ENCODE peak calls at places on chromosomes 11 and 22, in six cellular contexts. One of them, this sample, is unnamed. For H3K9me3 and H3K36me3, the result is how much of the 10 kb centered on the place peaks cover.

GRCh38 chr22:33510429-33510904 is 409.8 kb downstream of the LARGE1 start:
- DNase-seq in PC-3: no peak
- DNase-seq in endodermal cell: no peak
- DNase-seq in CD4-positive, CD25-positive, alpha-beta regulatory T cell: no peak
- DNase-seq in Peyer's patch: no peak
- DNase-seq in BE2C: no peak
- DNase-seq in this sample: no peak

GRCh38 chr11:80473562-80473961 is 1032.7 kb upstream of the TENM4 start:
- DNase-seq in endodermal cell: peak
- DNase-seq in CD4-positive, CD25-positive, alpha-beta regulatory T cell: no peak
- DNase-seq in BE2C: no peak
- DNase-seq in PC-3: no peak
- DNase-seq in Peyer's patch: no peak
- DNase-seq in this sample: no peak

GRCh38 chr22:35154937-35155387 is 89.0 kb downstream of the ISX start:
- DNase-seq in PC-3: peak
- DNase-seq in CD4-positive, CD25-positive, alpha-beta regulatory T cell: no peak
- DNase-seq in Peyer's patch: peak
- DNase-seq in BE2C: peak
- DNase-seq in endodermal cell: peak
- DNase-seq in this sample: peak

GRCh38 chr22:23828800-23829680 is 9.8 kb downstream of the DERL3 start:
- DNase-seq in Peyer's patch: no peak
- DNase-seq in CD4-positive, CD25-positive, alpha-beta regulatory T cell: no peak
- DNase-seq in PC-3: no peak
- DNase-seq in BE2C: no peak
- DNase-seq in endodermal cell: no peak
- DNase-seq in this sample: no peak

GRCh38 chr11:39673994-39674393 is 1785.5 kb downstream of the LRRC4C start:
- DNase-seq in endodermal cell: no peak
- DNase-seq in CD4-positive, CD25-positive, alpha-beta regulatory T cell: no peak
- DNase-seq in BE2C: no peak
- DNase-seq in Peyer's patch: no peak
- DNase-seq in PC-3: no peak
- DNase-seq in this sample: no peak

GRCh38 chr11:92886243-92886905 is 83.1 kb upstream of the MTNR1B start:
- DNase-seq in CD4-positive, CD25-positive, alpha-beta regulatory T cell: no peak
- DNase-seq in BE2C: peak
- DNase-seq in PC-3: peak
- DNase-seq in Peyer's patch: no peak
- DNase-seq in endodermal cell: peak
- DNase-seq in this sample: peak

GRCh38 chr11:86592659-86593451 is 79.6 kb downstream of the ME3 start:
- DNase-seq in CD4-positive, CD25-positive, alpha-beta regulatory T cell: peak
- DNase-seq in endodermal cell: peak
- DNase-seq in Peyer's patch: peak
- DNase-seq in PC-3: peak
- DNase-seq in BE2C: peak
- DNase-seq in this sample: peak

GRCh38 chr22:45296628-45297297 is 12.0 kb downstream of the UPK3A start:
- DNase-seq in PC-3: no peak
- DNase-seq in Peyer's patch: no peak
- DNase-seq in CD4-positive, CD25-positive, alpha-beta regulatory T cell: no peak
- DNase-seq in BE2C: no peak
- DNase-seq in endodermal cell: no peak
- DNase-seq in this sample: no peak

GRCh38 chr22:40041738-40042137 is 47.0 kb downstream of the FAM83F start:
- DNase-seq in CD4-positive, CD25-positive, alpha-beta regulatory T cell: no peak
- DNase-seq in BE2C: no peak
- DNase-seq in Peyer's patch: no peak
- DNase-seq in endodermal cell: no peak
- DNase-seq in PC-3: no peak
- DNase-seq in this sample: no peak

GRCh38 chr22:27443315-27443714 is 358.2 kb downstream of the MN1 start:
- DNase-seq in PC-3: no peak
- DNase-seq in Peyer's patch: no peak
- DNase-seq in BE2C: no peak
- DNase-seq in endodermal cell: peak
- DNase-seq in CD4-positive, CD25-positive, alpha-beta regulatory T cell: no peak
- DNase-seq in this sample: no peak

GRCh38 chr11:106706355-106706754 is 311.9 kb downstream of the GUCY1A2 start:
- DNase-seq in BE2C: no peak
- DNase-seq in CD4-positive, CD25-positive, alpha-beta regulatory T cell: no peak
- DNase-seq in PC-3: peak
- DNase-seq in Peyer's patch: no peak
- DNase-seq in endodermal cell: no peak
- DNase-seq in this sample: peak

GRCh38 chr11:118908264-118908663 is 17.5 kb downstream of the BCL9L start:
- DNase-seq in endodermal cell: no peak
- DNase-seq in CD4-positive, CD25-positive, alpha-beta regulatory T cell: no peak
- DNase-seq in Peyer's patch: no peak
- DNase-seq in BE2C: no peak
- DNase-seq in PC-3: no peak
- DNase-seq in this sample: no peak

GRCh38 chr22:49678137-49678841 is 149.4 kb downstream of the BRD1 start:
- DNase-seq in PC-3: no peak
- DNase-seq in BE2C: no peak
- DNase-seq in CD4-positive, CD25-positive, alpha-beta regulatory T cell: no peak
- DNase-seq in Peyer's patch: no peak
- DNase-seq in endodermal cell: peak
- DNase-seq in this sample: no peak

GRCh38 chr11:6640036-6640984 is 15.3 kb downstream of the DCHS1 start:
- DNase-seq in CD4-positive, CD25-positive, alpha-beta regulatory T cell: no peak
- DNase-seq in Peyer's patch: no peak
- DNase-seq in PC-3: no peak
- DNase-seq in endodermal cell: no peak
- DNase-seq in BE2C: no peak
- DNase-seq in this sample: no peak

GRCh38 chr11:824292-824880 is 3.3 kb upstream of the CRACR2B start:
- DNase-seq in CD4-positive, CD25-positive, alpha-beta regulatory T cell: no peak
- DNase-seq in Peyer's patch: no peak
- DNase-seq in BE2C: no peak
- DNase-seq in endodermal cell: no peak
- DNase-seq in PC-3: no peak
- DNase-seq in this sample: no peak

GRCh38 chr11:113615098-113615497 is 91.0 kb downstream of the TMPRSS5 start:
- DNase-seq in endodermal cell: peak
- DNase-seq in CD4-positive, CD25-positive, alpha-beta regulatory T cell: no peak
- DNase-seq in Peyer's patch: no peak
- DNase-seq in PC-3: no peak
- DNase-seq in BE2C: peak
- DNase-seq in this sample: no peak

GRCh38 chr22:46045459-46046298 is 68.7 kb upstream of the WNT7B start:
- DNase-seq in PC-3: no peak
- DNase-seq in CD4-positive, CD25-positive, alpha-beta regulatory T cell: no peak
- DNase-seq in Peyer's patch: peak
- DNase-seq in BE2C: no peak
- DNase-seq in endodermal cell: peak
- DNase-seq in this sample: no peak

GRCh38 chr11:119829407-119829806 is 100.4 kb upstream of the NECTIN1 start:
- DNase-seq in Peyer's patch: no peak
- DNase-seq in BE2C: peak
- DNase-seq in PC-3: no peak
- DNase-seq in endodermal cell: no peak
- DNase-seq in CD4-positive, CD25-positive, alpha-beta regulatory T cell: no peak
- DNase-seq in this sample: no peak

GRCh38 chr11:116852261-116853125 is 15.1 kb upstream of the APOA1 start:
- DNase-seq in PC-3: peak
- DNase-seq in BE2C: no peak
- DNase-seq in CD4-positive, CD25-positive, alpha-beta regulatory T cell: no peak
- DNase-seq in endodermal cell: no peak
- DNase-seq in Peyer's patch: peak
- DNase-seq in this sample: peak

GRCh38 chr11:118819687-118820086 is 28.7 kb upstream of the DDX6 start:
- DNase-seq in endodermal cell: no peak
- DNase-seq in PC-3: no peak
- DNase-seq in CD4-positive, CD25-positive, alpha-beta regulatory T cell: no peak
- DNase-seq in BE2C: no peak
- DNase-seq in Peyer's patch: no peak
- DNase-seq in this sample: no peak

GRCh38 chr22:50206599-50206998 is 5.8 kb downstream of the SELENOO start:
- DNase-seq in BE2C: peak
- DNase-seq in PC-3: no peak
- DNase-seq in CD4-positive, CD25-positive, alpha-beta regulatory T cell: no peak
- DNase-seq in Peyer's patch: no peak
- DNase-seq in endodermal cell: peak
- DNase-seq in this sample: no peak

GRCh38 chr11:35287491-35287890 is 131.9 kb downstream of the SLC1A2 start:
- DNase-seq in PC-3: no peak
- DNase-seq in endodermal cell: no peak
- DNase-seq in BE2C: no peak
- DNase-seq in CD4-positive, CD25-positive, alpha-beta regulatory T cell: no peak
- DNase-seq in Peyer's patch: no peak
- DNase-seq in this sample: no peak
- H3K9me3 ChIP-seq in PC-3: under half
- H3K9me3 ChIP-seq in endodermal cell: under half
- H3K9me3 ChIP-seq in BE2C: under half
- H3K9me3 ChIP-seq in CD4-positive, CD25-positive, alpha-beta regulatory T cell: under half
- H3K9me3 ChIP-seq in Peyer's patch: under half
- H3K9me3 ChIP-seq in this sample: under half

DNA sequence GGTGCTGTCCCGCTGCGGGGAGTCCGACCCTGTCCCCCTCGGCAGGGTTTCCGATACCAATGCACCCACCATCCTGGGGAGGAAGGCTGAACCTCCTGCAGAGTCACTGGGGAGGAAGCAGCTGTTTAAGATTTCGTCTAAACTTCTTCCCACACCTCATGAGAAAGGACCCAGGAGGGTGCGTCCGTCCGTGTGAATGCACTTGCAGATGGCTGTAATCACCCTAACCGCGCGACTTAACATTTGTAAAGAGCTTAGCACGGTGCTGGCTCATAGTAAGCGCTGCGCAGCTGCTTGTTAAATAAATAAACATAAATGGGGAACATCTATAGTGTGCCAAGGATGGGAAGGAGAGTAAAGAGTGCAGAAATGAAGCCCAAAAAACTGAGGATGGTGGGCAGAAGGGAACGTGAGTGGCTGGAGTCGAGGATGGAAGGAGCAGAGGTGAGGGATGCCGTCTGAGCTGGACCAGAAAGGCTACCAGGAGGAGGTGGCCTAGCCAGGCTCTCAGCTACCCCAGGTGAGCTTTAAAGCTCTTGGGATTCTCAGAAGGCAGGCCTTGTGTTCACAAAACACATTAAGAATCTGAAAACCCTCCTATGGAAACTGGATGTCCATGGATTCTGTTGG is 4.8 kb upstream of the ANO1 start:
- DNase-seq in PC-3: no peak
- DNase-seq in Peyer's patch: no peak
- DNase-seq in endodermal cell: peak
- DNase-seq in BE2C: no peak
- DNase-seq in CD4-positive, CD25-positive, alpha-beta regulatory T cell: no peak
- DNase-seq in this sample: peak
- H3K4me3 ChIP-seq in PC-3: no peak
- H3K4me3 ChIP-seq in Peyer's patch: no peak
- H3K4me3 ChIP-seq in endodermal cell: no peak
- H3K4me3 ChIP-seq in BE2C: no peak
- H3K4me3 ChIP-seq in CD4-positive, CD25-positive, alpha-beta regulatory T cell: no peak
- H3K4me3 ChIP-seq in this sample: no peak

DNA sequence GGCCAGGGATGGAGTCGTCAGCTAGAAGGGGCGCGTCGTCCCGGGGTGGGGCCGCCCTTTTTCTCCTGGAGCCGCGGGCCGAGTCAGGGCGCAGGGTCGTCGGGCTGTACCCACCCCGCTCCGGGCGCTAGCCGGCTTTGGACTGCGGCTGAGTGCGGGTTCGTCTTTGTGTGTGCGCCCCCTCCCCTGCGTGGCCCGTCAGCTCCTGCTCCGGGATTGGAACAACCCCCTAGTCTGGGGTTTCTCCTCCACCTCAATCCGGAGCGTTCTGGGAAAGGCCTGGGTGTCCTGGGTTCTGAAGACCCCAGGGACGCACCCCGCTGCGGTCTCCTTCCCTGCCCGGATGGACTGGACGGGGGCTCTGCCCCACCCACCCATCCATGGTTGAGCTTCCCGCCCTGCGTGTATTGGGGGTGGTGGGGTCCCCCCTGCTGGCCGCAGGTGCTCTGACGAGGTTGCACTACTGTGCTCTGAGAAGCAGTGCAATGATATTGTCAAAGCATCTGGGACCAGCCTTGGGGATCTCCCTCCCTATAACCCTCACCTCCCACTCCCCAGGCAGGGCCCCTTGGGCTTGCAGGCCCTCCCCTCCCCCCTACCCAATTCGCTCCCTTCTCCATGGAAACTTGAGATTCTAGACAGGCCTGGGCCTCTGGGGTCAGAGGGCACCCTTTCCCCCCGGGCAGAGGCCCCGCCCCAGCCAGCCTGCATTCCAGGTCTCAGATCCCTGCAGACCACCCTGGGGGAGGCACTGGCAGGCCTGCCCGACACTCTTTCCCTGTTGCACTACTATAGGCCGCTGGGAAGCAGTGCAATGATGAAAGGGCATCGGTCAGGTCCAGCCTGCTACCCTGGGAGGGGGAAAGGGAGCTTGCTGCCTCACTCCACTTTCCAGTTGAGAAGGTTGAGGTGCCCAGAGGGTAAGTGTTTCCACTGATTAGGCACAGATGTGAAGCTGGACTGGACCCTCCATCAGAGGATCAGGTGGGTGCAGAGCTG is 10.7 kb downstream of the SDF2L1 start:
- DNase-seq in BE2C: no peak
- DNase-seq in endodermal cell: no peak
- DNase-seq in CD4-positive, CD25-positive, alpha-beta regulatory T cell: no peak
- DNase-seq in PC-3: no peak
- DNase-seq in Peyer's patch: no peak
- DNase-seq in this sample: no peak
- H3K36me3 ChIP-seq in BE2C: under half
- H3K36me3 ChIP-seq in endodermal cell: under half
- H3K36me3 ChIP-seq in CD4-positive, CD25-positive, alpha-beta regulatory T cell: under half
- H3K36me3 ChIP-seq in PC-3: under half
- H3K36me3 ChIP-seq in Peyer's patch: under half
- H3K36me3 ChIP-seq in this sample: under half

DNA sequence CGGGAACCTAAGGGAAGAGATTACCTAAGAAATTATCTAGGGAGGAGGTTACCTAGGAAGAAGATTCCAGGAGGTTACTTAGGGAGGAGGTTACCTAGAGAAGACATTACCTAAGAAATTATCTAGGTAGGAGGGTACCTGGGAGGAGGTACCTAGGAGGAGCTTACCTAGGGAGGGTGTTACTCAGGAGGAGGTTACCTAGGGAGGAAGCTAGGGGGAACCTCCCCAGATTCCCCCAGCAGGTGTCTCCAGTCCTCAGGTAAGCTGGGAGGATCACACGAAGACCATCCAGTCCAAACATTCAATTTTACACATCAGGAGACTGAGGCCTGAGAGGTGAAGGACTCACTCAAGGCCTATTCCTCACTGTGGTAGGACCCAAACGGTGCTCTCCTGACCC is 482.8 kb downstream of the TBC1D22A start:
- DNase-seq in endodermal cell: no peak
- DNase-seq in CD4-positive, CD25-positive, alpha-beta regulatory T cell: no peak
- DNase-seq in Peyer's patch: no peak
- DNase-seq in PC-3: no peak
- DNase-seq in BE2C: no peak
- DNase-seq in this sample: no peak
- H3K9me3 ChIP-seq in endodermal cell: half or more
- H3K9me3 ChIP-seq in CD4-positive, CD25-positive, alpha-beta regulatory T cell: under half
- H3K9me3 ChIP-seq in Peyer's patch: under half
- H3K9me3 ChIP-seq in PC-3: under half
- H3K9me3 ChIP-seq in BE2C: under half
- H3K9me3 ChIP-seq in this sample: under half

GRCh38 chr22:36419177-36419911 is 31.6 kb upstream of the MYH9 start:
- DNase-seq in CD4-positive, CD25-positive, alpha-beta regulatory T cell: no peak
- DNase-seq in Peyer's patch: no peak
- DNase-seq in endodermal cell: peak
- DNase-seq in PC-3: no peak
- DNase-seq in BE2C: no peak
- DNase-seq in this sample: no peak
- H3K4me3 ChIP-seq in CD4-positive, CD25-positive, alpha-beta regulatory T cell: no peak
- H3K4me3 ChIP-seq in Peyer's patch: peak
- H3K4me3 ChIP-seq in endodermal cell: no peak
- H3K4me3 ChIP-seq in PC-3: no peak
- H3K4me3 ChIP-seq in BE2C: no peak
- H3K4me3 ChIP-seq in this sample: no peak

GRCh38 chr11:64203421-64204079 is 3.0 kb upstream of the FERMT3 start:
- DNase-seq in CD4-positive, CD25-positive, alpha-beta regulatory T cell: no peak
- DNase-seq in Peyer's patch: no peak
- DNase-seq in BE2C: no peak
- DNase-seq in PC-3: no peak
- DNase-seq in endodermal cell: no peak
- DNase-seq in this sample: no peak
- H3K36me3 ChIP-seq in CD4-positive, CD25-positive, alpha-beta regulatory T cell: under half
- H3K36me3 ChIP-seq in Peyer's patch: under half
- H3K36me3 ChIP-seq in BE2C: under half
- H3K36me3 ChIP-seq in PC-3: half or more
- H3K36me3 ChIP-seq in endodermal cell: half or more
- H3K36me3 ChIP-seq in this sample: half or more

This sample was measured in MG63.